ENCODE peak calls at places on chromosomes 12 and 14, in seven cellular contexts. I is NCI-H1417 treated with DMSO at 0.1 percent for 48 hours; T is NCI-H1436; W is GM20000; B is effector CD8-positive, alpha-beta T cell; C is fibroblast of lung; E is A172. J is an unnamed sample.
A peak's percentile ranks its signal among the peaks of the same experiment; 100 is the strongest.

GRCh38 chr12:59548930-59549329 is 46.9 kb upstream of the SLC16A7 start:
- DNase-seq in I (no peak), T (no peak), W (no peak), B (no peak), C (no peak), E (no peak), J (no peak)

GRCh38 chr12:49902399-49903350 is 1.0 kb downstream of the FAIM2 start:
- DNase-seq in I (no peak), T (peak; percentile 75), W (no peak), B (no peak), C (no peak), E (no peak), J (no peak)

GRCh38 chr12:66984962-66985361 is 284.2 kb upstream of the CAND1 start:
- DNase-seq in I (no peak), T (no peak), W (no peak), B (no peak), C (peak; percentile 27), E (no peak), J (no peak)

GRCh38 chr12:65594373-65594772 is 229.9 kb upstream of the HMGA2 start:
- DNase-seq in I (no peak), T (no peak), W (no peak), B (no peak), C (no peak), E (no peak), J (no peak)

GRCh38 chr12:20646239-20646827 is 48.8 kb upstream of the SLCO1C1 start:
- DNase-seq in I (peak; percentile 24), T (no peak), W (peak; percentile 10), B (no peak), C (peak; percentile 51), E (peak; percentile 55), J (peak; percentile 34)

GRCh38 chr12:74412607-74413230 is 124.9 kb upstream of the ATXN7L3B start:
- DNase-seq in I (peak; percentile 22), T (no peak), W (no peak), B (no peak), C (peak; percentile 10), E (peak; percentile 25), J (peak; percentile 26)

GRCh38 chr12:62686938-62687337 is 220.3 kb downstream of the MON2 start:
- DNase-seq in I (no peak), T (no peak), W (no peak), B (no peak), C (no peak), E (no peak), J (no peak)

GRCh38 chr14:29242755-29243340 is 476.3 kb downstream of the FOXG1 start:
- DNase-seq in I (peak; percentile 47), T (no peak), W (no peak), B (no peak), C (peak; percentile 76), E (peak; percentile 31), J (no peak)

GRCh38 chr14:32697704-32698103 is 241.0 kb upstream of the NPAS3 start:
- DNase-seq in I (no peak), T (no peak), W (no peak), B (no peak), C (peak; percentile 92), E (peak; percentile 40), J (no peak)

GRCh38 chr12:47366203-47366978 is 286.6 kb upstream of the AMIGO2 start:
- DNase-seq in I (no peak), T (no peak), W (no peak), B (no peak), C (no peak), E (no peak), J (no peak)

GRCh38 chr12:97801471-97802045 is 339.0 kb downstream of the RMST start:
- DNase-seq in I (no peak), T (no peak), W (no peak), B (no peak), C (no peak), E (no peak), J (no peak)

GRCh38 chr12:119036878-119037493 is 55.6 kb downstream of the SRRM4 start:
- DNase-seq in I (no peak), T (peak; percentile 25), W (peak; percentile 43), B (no peak), C (no peak), E (no peak), J (peak; percentile 29)

GRCh38 chr12:52029686-52030085 is 21.6 kb upstream of the NR4A1 start:
- DNase-seq in I (peak; percentile 79), T (peak; percentile 94), W (no peak), B (no peak), C (no peak), E (peak; percentile 58), J (no peak)

GRCh38 chr12:96211989-96212388 is 17.8 kb downstream of the ELK3 start:
- DNase-seq in I (no peak), T (no peak), W (no peak), B (no peak), C (no peak), E (no peak), J (no peak)

GRCh38 chr12:77998236-77998786 is 167.6 kb downstream of the NAV3 start:
- DNase-seq in I (no peak), T (no peak), W (no peak), B (no peak), C (peak; percentile 5), E (no peak), J (peak; percentile 64)

GRCh38 chr12:46187023-46187422 is 81.8 kb downstream of the SLC38A1 start:
- DNase-seq in I (no peak), T (peak; percentile 21), W (no peak), B (no peak), C (peak; percentile 92), E (peak; percentile 30), J (no peak)

GRCh38 chr12:102955926-102956737 is 1.3 kb upstream of the ASCL1 start:
- DNase-seq in I (peak; percentile 35), T (no peak), W (peak; percentile 21), B (no peak), C (no peak), E (no peak), J (no peak)

GRCh38 chr14:70188292-70188607 is 501 bp downstream of the SLC8A3 start:
- DNase-seq in I (no peak), T (no peak), W (peak; percentile 73), B (no peak), C (peak; percentile 9), E (no peak), J (no peak)

GRCh38 chr12:129304532-129304931 is 451.3 kb downstream of the GLT1D1 start:
- DNase-seq in I (no peak), T (no peak), W (no peak), B (no peak), C (peak; percentile 7), E (no peak), J (no peak)

GRCh38 chr12:24778486-24779304 is 170.2 kb downstream of the BCAT1 start:
- DNase-seq in I (peak; percentile 10), T (peak; percentile 17), W (peak; percentile 40), B (no peak), C (peak; percentile 48), E (peak; percentile 33), J (peak; percentile 52)

GRCh38 chr12:124626841-124627502 is 59.6 kb upstream of the NCOR2 start:
- DNase-seq in I (no peak), T (no peak), W (no peak), B (no peak), C (peak; percentile 47), E (no peak), J (no peak)

GRCh38 chr12:108649126-108649525 is 15.4 kb upstream of the SELPLG start:
- DNase-seq in I (no peak), T (no peak), W (no peak), B (no peak), C (peak; percentile 89), E (peak; percentile 61), J (no peak)

GRCh38 chr14:75459099-75459741 is 31.4 kb downstream of the JDP2 start:
- DNase-seq in I (no peak), T (no peak), W (no peak), B (no peak), C (no peak), E (no peak), J (no peak)

GRCh38 chr12:28550757-28551381 is 360.6 kb downstream of the CCDC91 start:
- DNase-seq in I (no peak), T (no peak), W (no peak), B (no peak), C (peak; percentile 84), E (peak; percentile 18), J (no peak)

GRCh38 chr14:42192659-42193425 is 586.2 kb downstream of the LRFN5 start:
- DNase-seq in I (no peak), T (peak; percentile 9), W (no peak), B (no peak), C (peak; percentile 91), E (peak; percentile 83), J (no peak)

GRCh38 chr12:114895822-114896221 is 211.8 kb upstream of the TBX3 start:
- DNase-seq in I (no peak), T (no peak), W (no peak), B (no peak), C (peak; percentile 25), E (no peak), J (no peak)

GRCh38 chr12:76688627-76689026 is 75.3 kb upstream of the ZDHHC17 start:
- DNase-seq in I (no peak), T (no peak), W (no peak), B (no peak), C (no peak), E (no peak), J (no peak)

GRCh38 chr12:23561536-23561935 is 387.9 kb downstream of the SOX5 start:
- DNase-seq in I (no peak), T (no peak), W (no peak), B (no peak), C (no peak), E (no peak), J (no peak)

GRCh38 chr12:43637116-43637515 is 85.1 kb upstream of the ADAMTS20 start:
- DNase-seq in I (no peak), T (no peak), W (no peak), B (no peak), C (no peak), E (no peak), J (no peak)

GRCh38 chr12:120229583-120230325 is 28.8 kb upstream of the RPLP0 start:
- DNase-seq in I (no peak), T (no peak), W (no peak), B (no peak), C (no peak), E (peak; percentile 74), J (no peak)

GRCh38 chr12:74537126-74537706 is 419 bp upstream of the ATXN7L3B start:
- DNase-seq in I (peak; percentile 99), T (peak; percentile 60), W (peak; percentile 53), B (no peak), C (peak; percentile 60), E (peak; percentile 62), J (peak; percentile 83)

GRCh38 chr12:89848732-89849131 is 140.1 kb upstream of the ATP2B1 start:
- DNase-seq in I (no peak), T (no peak), W (no peak), B (no peak), C (no peak), E (no peak), J (no peak)

GRCh38 chr12:49622501-49623141 is 740 bp upstream of the PRPF40B start:
- DNase-seq in I (no peak), T (no peak), W (peak; percentile 63), B (peak; percentile 57), C (peak; percentile 33), E (no peak), J (peak; percentile 79)

GRCh38 chr12:85923767-85924331 is 49.8 kb downstream of the NTS start:
- DNase-seq in I (peak; percentile 9), T (no peak), W (peak; percentile 8), B (no peak), C (peak; percentile 59), E (peak; percentile 2), J (peak; percentile 1)

GRCh38 chr12:4289334-4289878 is 15.8 kb downstream of the CCND2 start:
- DNase-seq in I (no peak), T (no peak), W (no peak), B (no peak), C (no peak), E (no peak), J (no peak)

GRCh38 chr14:53929871-53930685 is 26.5 kb downstream of the BMP4 start:
- DNase-seq in I (peak; percentile 54), T (peak; percentile 2), W (peak; percentile 35), B (no peak), C (no peak), E (no peak), J (peak; percentile 50)

GRCh38 chr12:51869490-51869865 is 18.4 kb upstream of the ANKRD33 start:
- DNase-seq in I (no peak), T (no peak), W (no peak), B (no peak), C (no peak), E (no peak), J (no peak)

GRCh38 chr14:81062816-81063215 is 107.4 kb downstream of the TSHR start:
- DNase-seq in I (no peak), T (no peak), W (no peak), B (no peak), C (no peak), E (peak; percentile 0), J (peak; percentile 72)